ENCODE peak calls at places on chromosomes 12 and 14, in eight cellular contexts. Y is renal cortical epithelial cell, L is fibroblast of lung, D is HFFc6, R is nucleus accumbens, V is mesothelial cell of epicardium, O is Calu3, B is kidney tubule cell. C is an unnamed sample.

GRCh38 chr12:22255097-22255496 is 79.4 kb downstream of the ST8SIA1 start:
- DNase-seq in R (no peak), V (no peak), L (peak), B (peak), D (no peak), Y (peak), O (no peak), C (no peak)

GRCh38 chr12:131391399-131391798 is 319.5 kb upstream of the SFSWAP start:
- DNase-seq in B (no peak), R (no peak), Y (no peak), O (no peak), V (no peak), L (no peak), D (no peak), C (no peak)

GRCh38 chr12:31234955-31235867 is 90.7 kb downstream of the SINHCAF start:
- DNase-seq in R (peak), O (peak), L (peak), D (peak), B (peak), Y (peak), V (peak), C (no peak)

GRCh38 chr14:22598896-22599244 is 770 bp downstream of the ABHD4 start:
- DNase-seq in Y (peak), R (no peak), D (peak), B (peak), L (peak), O (peak), V (no peak), C (peak)

GRCh38 chr12:120258323-120258896 is 7.1 kb downstream of the PXN start:
- DNase-seq in B (no peak), D (no peak), R (no peak), Y (no peak), O (no peak), V (no peak), L (no peak), C (no peak)

GRCh38 chr14:69818760-69819191 is 21.7 kb upstream of the SLC10A1 start:
- DNase-seq in B (peak), V (peak), L (peak), Y (peak), D (peak), O (peak), R (peak), C (peak)

GRCh38 chr14:77865455-77865854 is 65.5 kb downstream of the ADCK1 start:
- DNase-seq in D (no peak), O (no peak), Y (no peak), R (no peak), B (no peak), L (no peak), V (no peak), C (no peak)

GRCh38 chr14:63993992-63994391 is 141.2 kb downstream of the SYNE2 start:
- DNase-seq in Y (peak), V (no peak), O (no peak), D (no peak), B (no peak), R (no peak), L (peak), C (peak)

GRCh38 chr14:105086833-105087307 is 21.6 kb upstream of the GPR132 start:
- DNase-seq in Y (peak), V (peak), B (peak), R (no peak), O (peak), D (peak), L (peak), C (peak)

GRCh38 chr14:103281496-103282231 is 52.4 kb upstream of the EIF5 start:
- DNase-seq in B (peak), D (peak), L (peak), O (peak), Y (peak), V (no peak), R (no peak), C (peak)

GRCh38 chr12:95615735-95616134 is 64.5 kb upstream of the USP44 start:
- DNase-seq in Y (no peak), D (no peak), V (no peak), B (no peak), L (peak), R (no peak), O (no peak), C (no peak)

GRCh38 chr14:30983858-30984257 is 41.6 kb upstream of the AP4S1 start:
- DNase-seq in B (no peak), Y (no peak), R (no peak), L (no peak), O (no peak), V (no peak), D (no peak), C (no peak)